ENCODE peak calls at places on chromosomes 12 and 14, in four cellular contexts. R is ovary, C is HEK293T, O is putamen. D is an unnamed sample.

GRCh38 chr14:64706552-64707193 is 2.4 kb downstream of the PLEKHG3 start:
- DNase-seq in O (peak; percentile 95), R (peak; percentile 58), C (no peak), D (peak; percentile 97)

GRCh38 chr14:106044949-106045596 is 518.7 kb downstream of the TMEM121 start:
- DNase-seq in C (peak; percentile 9), O (no peak), R (no peak), D (no peak)

GRCh38 chr12:85392508-85392907 is 112.5 kb downstream of the ALX1 start:
- DNase-seq in R (no peak), C (no peak), O (no peak), D (no peak)

GRCh38 chr14:22973217-22974032 is 8.9 kb downstream of the AJUBA start:
- DNase-seq in C (peak; percentile 61), O (peak; percentile 27), R (no peak), D (peak; percentile 47)

GRCh38 chr12:75739916-75740315 is 228.5 kb upstream of the KRR1 start:
- DNase-seq in O (no peak), C (no peak), R (no peak), D (no peak)

GRCh38 chr12:53428741-53429140 is 5.1 kb downstream of the AMHR2 start:
- DNase-seq in O (no peak), R (no peak), C (no peak), D (no peak)

GRCh38 chr14:54574528-54574927 is 7.6 kb downstream of the SAMD4A start:
- DNase-seq in R (no peak), O (no peak), C (no peak), D (no peak)

GRCh38 chr12:131916306-131917138 is 12.6 kb upstream of the PUS1 start:
- DNase-seq in O (no peak), C (peak; percentile 41), R (no peak), D (no peak)

D was measured in globus pallidus.